ENCODE peak calls at places on chromosomes 6 and 20, in five cellular contexts. X is progenitor cell of endocrine pancreas, R is neural progenitor cell, J is AG10803, B is colonic mucosa. H is an unnamed sample.

GRCh38 chr20:51183443-51183842 is 160.5 kb upstream of the KCNG1 start:
- DNase-seq in X (no peak), R (no peak), J (peak; percentile 62), B (no peak), H (no peak)

GRCh38 chr6:167708501-167709094 is 118.1 kb upstream of the AFDN start:
- DNase-seq in X (no peak), R (no peak), J (no peak), B (no peak), H (no peak)

GRCh38 chr20:51541189-51542032 is 1.1 kb downstream of the NFATC2 start:
- DNase-seq in X (no peak), R (peak; percentile 69), J (peak; percentile 78), B (peak; percentile 82), H (peak; percentile 29)

GRCh38 chr6:11538049-11538798 is 675 bp downstream of the TMEM170B start:
- DNase-seq in X (peak; percentile 25), R (peak; percentile 73), J (no peak), B (peak; percentile 28), H (peak; percentile 62)

GRCh38 chr6:27138837-27139752 is 108.4 kb upstream of the PRSS16 start:
- DNase-seq in X (no peak), R (peak; percentile 84), J (no peak), B (peak; percentile 86), H (peak; percentile 51)

GRCh38 chr20:4369119-4369797 is 352.5 kb upstream of the PRND start:
- DNase-seq in X (no peak), R (no peak), J (no peak), B (no peak), H (no peak)

GRCh38 chr20:9660236-9660868 is 146.0 kb downstream of the LAMP5 start:
- DNase-seq in X (peak; percentile 36), R (peak; percentile 73), J (peak; percentile 11), B (no peak), H (peak; percentile 77)

GRCh38 chr6:56497270-56497669 is 145.4 kb downstream of the DST start:
- DNase-seq in X (no peak), R (no peak), J (no peak), B (no peak), H (no peak)

GRCh38 chr6:2563635-2564034 is 187.1 kb downstream of the MYLK4 start:
- DNase-seq in X (no peak), R (no peak), J (no peak), B (no peak), H (no peak)

GRCh38 chr6:101597711-101598110 is 204.2 kb downstream of the GRIK2 start:
- DNase-seq in X (no peak), R (peak; percentile 11), J (peak; percentile 77), B (no peak), H (no peak)

GRCh38 chr6:82712826-82713225 is 349.2 kb downstream of the TPBG start:
- DNase-seq in X (no peak), R (no peak), J (no peak), B (no peak), H (no peak)

GRCh38 chr6:130233332-130233731 is 10.6 kb upstream of the SAMD3 start:
- DNase-seq in X (no peak), R (peak; percentile 53), J (peak; percentile 45), B (no peak), H (no peak)

GRCh38 chr6:147207351-147207750 is 3.1 kb downstream of the STXBP5 start:
- DNase-seq in X (no peak), R (no peak), J (peak; percentile 29), B (no peak), H (no peak)

GRCh38 chr6:52503853-52504777 is 72.7 kb downstream of the TRAM2 start:
- DNase-seq in X (no peak), R (no peak), J (peak; percentile 82), B (peak; percentile 99), H (no peak)

GRCh38 chr6:79946773-79947190 is 571 bp downstream of the ELOVL4 start:
- DNase-seq in X (peak; percentile 17), R (peak; percentile 60), J (peak; percentile 12), B (peak; percentile 26), H (peak; percentile 53)

GRCh38 chr6:17938885-17939284 is 48.5 kb downstream of the KIF13A start:
- DNase-seq in X (no peak), R (no peak), J (peak; percentile 64), B (no peak), H (no peak)

GRCh38 chr6:133291671-133292070 is 50.5 kb downstream of the EYA4 start:
- DNase-seq in X (no peak), R (no peak), J (no peak), B (no peak), H (no peak)

GRCh38 chr6:156889469-156889868 is 112.3 kb downstream of the ARID1B start:
- DNase-seq in X (no peak), R (no peak), J (no peak), B (no peak), H (no peak)

GRCh38 chr6:161740486-161740885 is 466.6 kb upstream of the AGPAT4 start:
- DNase-seq in X (no peak), R (no peak), J (no peak), B (no peak), H (no peak)

GRCh38 chr6:137490506-137490905 is 3.7 kb downstream of the OLIG3 start:
- DNase-seq in X (no peak), R (peak; percentile 8), J (no peak), B (no peak), H (no peak)

GRCh38 chr6:30508890-30509736 is 19.8 kb downstream of the HLA-E start:
- DNase-seq in X (no peak), R (no peak), J (peak; percentile 42), B (no peak), H (no peak)

GRCh38 chr6:1381397-1382330 is 7.7 kb upstream of the FOXF2 start:
- DNase-seq in X (peak; percentile 85), R (peak; percentile 86), J (no peak), B (peak; percentile 61), H (peak; percentile 90)

GRCh38 chr6:97586344-97586743 is 303.3 kb upstream of the MMS22L start:
- DNase-seq in X (no peak), R (peak; percentile 57), J (peak; percentile 46), B (no peak), H (no peak)

GRCh38 chr20:1184638-1185315 is at the start of gene TMEM74B:
- DNase-seq in X (peak; percentile 28), R (peak; percentile 50), J (no peak), B (no peak), H (no peak)

GRCh38 chr6:63764318-63764916 is 128.8 kb downstream of the PHF3 start:
- DNase-seq in X (no peak), R (peak; percentile 56), J (peak; percentile 41), B (no peak), H (peak; percentile 3)

GRCh38 chr20:63850689-63851547 is 10.4 kb upstream of the ABHD16B start:
- DNase-seq in X (no peak), R (no peak), J (no peak), B (no peak), H (no peak)

GRCh38 chr20:56518999-56519398 is 5.5 kb upstream of the FAM209A start:
- DNase-seq in X (no peak), R (no peak), J (no peak), B (no peak), H (no peak)

GRCh38 chr20:51358032-51358724 is 184.3 kb downstream of the NFATC2 start:
- DNase-seq in X (no peak), R (no peak), J (no peak), B (no peak), H (no peak)

GRCh38 chr6:160808263-160808662 is 106.2 kb downstream of the PLG start:
- DNase-seq in X (no peak), R (no peak), J (no peak), B (no peak), H (no peak)

GRCh38 chr6:39493717-39494116 is 171.2 kb upstream of the KCNK16 start:
- DNase-seq in X (no peak), R (no peak), J (peak; percentile 78), B (no peak), H (no peak)

GRCh38 chr6:27205375-27206278 is 41.9 kb upstream of the PRSS16 start:
- DNase-seq in X (no peak), R (peak; percentile 44), J (no peak), B (no peak), H (peak; percentile 18)

GRCh38 chr6:32210191-32210601 is 13.7 kb downstream of the NOTCH4 start:
- DNase-seq in X (no peak), R (no peak), J (no peak), B (no peak), H (no peak)

GRCh38 chr6:38284772-38285406 is 354.8 kb downstream of the BTBD9 start:
- DNase-seq in X (no peak), R (no peak), J (no peak), B (no peak), H (no peak)

GRCh38 chr6:139204978-139205377 is 70.1 kb downstream of the HECA start:
- DNase-seq in X (no peak), R (no peak), J (no peak), B (no peak), H (no peak)
- TF ChIP-seq CTCF in X (no peak), R (no peak), J (no peak), B (no peak), H (no peak)

GRCh38 chr6:20839624-20840023 is 305.4 kb downstream of the CDKAL1 start:
- DNase-seq in X (no peak), R (no peak), J (no peak), B (no peak), H (no peak)
- TF ChIP-seq CTCF in X (no peak), R (peak; percentile 22), J (no peak), B (no peak), H (no peak)

GRCh38 chr20:47785900-47786762 is 850 bp upstream of the SULF2 start:
- DNase-seq in X (peak; percentile 57), R (peak; percentile 88), J (peak; percentile 83), B (peak; percentile 75), H (peak; percentile 78)
- TF ChIP-seq CTCF in X (peak; percentile 72), R (peak; percentile 80), J (peak; percentile 77), B (peak; percentile 47), H (peak; percentile 60)

DNA sequence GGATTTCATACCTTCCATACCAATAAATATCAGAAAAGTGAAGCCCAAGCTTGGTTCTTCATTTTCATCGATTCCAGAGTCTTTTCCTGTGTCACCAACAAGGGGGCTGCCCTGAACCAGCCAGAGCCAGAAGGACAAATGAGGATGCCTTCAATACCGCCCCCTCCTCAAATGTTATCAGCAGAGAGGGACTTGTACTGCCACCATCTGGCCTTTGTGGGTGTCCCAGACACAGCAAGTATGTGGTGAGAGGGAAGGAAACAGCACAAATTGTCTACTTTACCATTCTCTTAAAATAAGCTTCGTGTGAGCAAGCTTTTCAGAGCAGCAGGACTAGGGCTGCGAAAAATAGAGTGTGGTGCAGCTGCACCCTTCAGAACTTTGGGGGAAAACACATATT is 165.3 kb downstream of the SOBP start:
- DNase-seq in X (no peak), R (peak; percentile 83), J (no peak), B (no peak), H (no peak)
- TF ChIP-seq CTCF in X (peak; percentile 49), R (peak; percentile 86), J (no peak), B (no peak), H (peak; percentile 37)

GRCh38 chr6:90434096-90434495 is 137.5 kb upstream of the BACH2 start:
- DNase-seq in X (no peak), R (peak; percentile 68), J (no peak), B (no peak), H (peak; percentile 35)
- TF ChIP-seq CTCF in X (peak; percentile 49), R (peak; percentile 55), J (peak; percentile 5), B (no peak), H (peak; percentile 30)

H was measured in nephron progenitor cell.